ENCODE peak calls at places on chromosomes 4 and X, in eight cellular contexts. L is tibial nerve, U is cardiac fibroblast, X is PC-3, H is HL-60, C is A549, T is BJ, B is fibroblast of lung. K is an unnamed sample.

GRCh38 chr4:39823193-39823592 is 125.3 kb downstream of the UBE2K start:
- DNase-seq in C (no peak), U (peak), X (no peak), B (peak), H (peak), L (peak), T (peak), K (no peak)

GRCh38 chr4:173518419-173519102 is 11.5 kb downstream of the HAND2 start:
- DNase-seq in T (no peak), H (no peak), U (peak), L (no peak), X (no peak), B (no peak), C (no peak), K (no peak)

GRCh38 chrX:49155243-49155899 is 7.2 kb upstream of the MAGIX start:
- DNase-seq in C (peak), X (peak), U (peak), B (peak), H (no peak), L (no peak), T (no peak), K (peak)

GRCh38 chr4:87524456-87524855 is 4.7 kb downstream of the SPARCL1 start:
- DNase-seq in B (peak), L (no peak), C (no peak), H (no peak), T (no peak), U (no peak), X (no peak), K (no peak)

GRCh38 chr4:17068885-17069284 is 170.4 kb upstream of the LDB2 start:
- DNase-seq in U (no peak), L (no peak), H (no peak), X (no peak), C (no peak), T (peak), B (no peak), K (no peak)

GRCh38 chr4:165518658-165519057 is 139.8 kb downstream of the CPE start:
- DNase-seq in H (no peak), X (no peak), U (no peak), B (no peak), L (no peak), C (no peak), T (no peak), K (no peak)

GRCh38 chr4:16752150-16752549 is 146.3 kb downstream of the LDB2 start:
- DNase-seq in B (no peak), C (no peak), T (no peak), U (peak), L (no peak), X (peak), H (no peak), K (no peak)

GRCh38 chr4:88697113-88697512 is 516 bp downstream of the NAP1L5 start:
- DNase-seq in T (no peak), B (peak), X (no peak), C (no peak), U (peak), L (peak), H (no peak), K (no peak)

GRCh38 chrX:106954041-106954440 is 33.8 kb downstream of the CLDN2 start:
- DNase-seq in T (no peak), X (no peak), L (no peak), C (no peak), U (no peak), H (no peak), B (no peak), K (no peak)

GRCh38 chr4:105474110-105474518 is 252 bp upstream of the PPA2 start:
- DNase-seq in H (no peak), B (peak), C (no peak), L (peak), U (peak), X (no peak), T (no peak), K (peak)

GRCh38 chrX:145405012-145405411 is 157.7 kb downstream of the SPANXN1 start:
- DNase-seq in C (peak), B (peak), H (no peak), T (no peak), X (peak), U (peak), L (peak), K (no peak)

GRCh38 chr4:123832173-123833026 is 435.8 kb downstream of the SPRY1 start:
- DNase-seq in C (no peak), L (peak), T (peak), B (peak), H (no peak), X (peak), U (peak), K (peak)

GRCh38 chr4:89957527-89957926 is 62.9 kb downstream of the MMRN1 start:
- DNase-seq in H (no peak), L (no peak), C (no peak), T (no peak), X (no peak), U (no peak), B (no peak), K (no peak)

GRCh38 chr4:185936650-185937376 is 124.8 kb upstream of the SORBS2 start:
- DNase-seq in L (no peak), X (no peak), B (no peak), C (no peak), H (no peak), T (no peak), U (no peak), K (no peak)

GRCh38 chr4:30535255-30535654 is 184.9 kb upstream of the PCDH7 start:
- DNase-seq in X (no peak), C (no peak), T (no peak), L (no peak), B (peak), H (no peak), U (no peak), K (no peak)

GRCh38 chr4:83320548-83320947 is 14.1 kb downstream of the HPSE start:
- DNase-seq in U (peak), T (peak), B (peak), H (peak), C (no peak), X (peak), L (peak), K (no peak)

GRCh38 chr4:177235026-177235425 is 74.6 kb upstream of the NEIL3 start:
- DNase-seq in B (peak), T (peak), U (peak), H (no peak), C (no peak), L (no peak), X (no peak), K (no peak)

GRCh38 chr4:77163636-77164035 is 6.6 kb downstream of the CCNG2 start:
- DNase-seq in U (no peak), T (no peak), C (no peak), H (no peak), X (no peak), B (peak), L (no peak), K (no peak)

GRCh38 chr4:52868138-52868537 is 6.0 kb downstream of the RASL11B start:
- DNase-seq in B (no peak), H (no peak), C (no peak), L (no peak), U (no peak), T (no peak), X (no peak), K (no peak)

GRCh38 chrX:6226053-6226645 is 2.5 kb downstream of the NLGN4X start:
- DNase-seq in H (no peak), B (peak), L (no peak), X (no peak), T (no peak), C (no peak), U (no peak), K (no peak)

GRCh38 chr4:115664285-115664684 is 550.9 kb upstream of the NDST4 start:
- DNase-seq in U (no peak), T (no peak), H (no peak), B (no peak), C (no peak), X (no peak), L (no peak), K (no peak)

GRCh38 chrX:41922125-41922521 is 1.2 kb downstream of the CASK start:
- DNase-seq in L (peak), X (peak), U (peak), H (no peak), B (peak), C (no peak), T (no peak), K (no peak)

GRCh38 chr4:89256203-89256800 is 51.3 kb downstream of the GPRIN3 start:
- DNase-seq in B (no peak), T (no peak), U (no peak), X (no peak), L (no peak), C (no peak), H (no peak), K (no peak)

GRCh38 chr4:15451866-15452765 is 17.6 kb upstream of the CC2D2A start:
- DNase-seq in T (peak), L (peak), B (peak), C (peak), X (peak), H (no peak), U (peak), K (peak)

GRCh38 chr4:100372432-100372831 is 145.4 kb downstream of the EMCN start:
- DNase-seq in L (no peak), B (no peak), U (peak), C (peak), H (no peak), T (no peak), X (peak), K (no peak)
- TF ChIP-seq CTCF in L (no peak), B (peak), U (peak), C (no peak), H (peak), T (peak), X (peak), K (peak)

GRCh38 chrX:152640039-152640818 is 2.5 kb downstream of the GABRQ start:
- DNase-seq in X (peak), L (no peak), U (peak), T (no peak), B (peak), C (no peak), H (no peak), K (no peak)
- H3K4me3 ChIP-seq in X (no peak), L (no peak), U (no peak), T (no peak), B (no peak), C (no peak), H (no peak), K (no peak)

DNA sequence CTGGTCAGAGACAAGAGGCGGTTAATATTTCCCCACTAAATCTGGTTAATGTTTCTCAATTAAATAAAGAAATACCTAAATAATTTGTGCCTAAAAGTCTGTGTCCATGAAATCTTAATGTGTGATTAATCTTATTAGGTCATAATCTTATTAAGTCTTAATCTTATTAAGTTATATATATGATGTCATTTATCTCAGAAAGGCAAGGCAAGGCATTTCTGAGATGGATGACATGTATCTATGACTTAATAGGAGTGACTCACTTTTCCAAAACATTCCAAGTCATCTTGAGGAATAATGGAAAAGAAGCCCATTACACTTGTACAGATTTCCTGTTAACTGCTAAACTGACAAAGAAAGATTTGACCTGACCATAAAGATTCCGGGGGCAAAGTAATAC is 74.7 kb downstream of the TRAM1L1 start:
- DNase-seq in U (no peak), B (peak), C (no peak), X (no peak), T (no peak), H (no peak), L (no peak), K (no peak)
- TF ChIP-seq CTCF in U (no peak), B (no peak), C (no peak), X (no peak), T (no peak), H (no peak), L (no peak), K (no peak)

DNA sequence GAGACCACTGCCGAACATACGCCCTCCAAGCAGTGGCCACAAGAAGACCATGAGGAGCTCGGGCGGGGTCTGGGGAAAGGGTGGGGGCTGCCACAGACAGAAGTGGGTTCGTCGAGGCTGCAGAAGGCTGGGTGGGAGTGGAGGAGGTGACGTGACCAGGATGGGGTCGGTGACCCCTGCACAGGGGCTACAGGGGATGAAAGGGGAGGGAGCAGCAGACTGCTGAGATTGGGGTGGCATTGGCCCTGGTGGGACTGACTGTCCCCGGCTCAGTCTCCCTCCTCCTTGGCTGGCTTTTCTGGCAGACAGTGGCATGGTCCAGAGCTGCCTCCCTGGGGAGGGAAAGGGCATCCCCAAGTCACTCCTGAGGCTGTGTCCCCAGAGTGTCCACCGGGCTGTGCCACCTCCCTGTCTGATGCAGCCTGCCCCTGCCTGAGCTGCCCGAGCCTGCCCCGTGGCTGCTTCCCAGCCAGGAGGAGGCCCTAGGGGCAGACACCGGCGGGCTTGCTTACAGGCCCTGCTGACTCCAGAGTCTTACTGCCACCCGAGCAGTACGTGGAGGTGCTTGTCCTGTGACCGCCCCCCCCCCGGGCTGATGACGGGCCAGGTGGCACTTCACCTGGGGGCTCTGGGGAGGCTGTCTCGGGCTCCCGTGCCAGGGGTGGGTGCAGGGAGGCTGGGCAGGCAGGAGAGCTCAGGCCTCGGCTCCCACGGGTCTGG is 7.2 kb downstream of the SH3BP2 start:
- DNase-seq in C (no peak), B (no peak), X (no peak), U (no peak), T (no peak), L (no peak), H (peak), K (no peak)
- H3K4me3 ChIP-seq in C (no peak), B (no peak), X (no peak), U (peak), T (no peak), L (peak), H (peak), K (no peak)

GRCh38 chr4:3044812-3045499 is 29.4 kb downstream of the HTT-AS start:
- DNase-seq in H (no peak), U (no peak), B (no peak), L (no peak), T (no peak), C (no peak), X (no peak), K (no peak)
- TF ChIP-seq CTCF in H (no peak), U (no peak), B (no peak), L (no peak), T (no peak), C (no peak), X (no peak), K (no peak)

DNA sequence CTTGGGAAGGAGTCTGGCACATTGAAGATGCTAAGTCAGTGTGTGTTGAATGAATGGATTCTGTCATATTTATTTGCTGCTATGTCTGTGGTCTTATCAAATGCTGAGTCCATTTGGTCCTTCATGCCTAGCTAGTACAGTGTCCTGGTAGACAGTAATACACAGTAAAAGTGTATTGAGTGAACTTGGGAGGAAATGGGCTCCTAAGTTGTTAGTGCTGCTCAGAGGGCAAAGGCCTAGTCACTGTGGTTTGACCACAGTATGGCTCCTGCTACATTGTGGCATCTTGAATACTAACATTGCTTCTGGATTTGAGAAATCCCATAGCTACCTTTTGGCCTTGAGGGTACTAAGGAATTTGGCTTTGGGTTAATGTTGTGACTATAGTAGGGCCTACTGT is 33.9 kb downstream of the MTM1 start:
- DNase-seq in C (no peak), H (no peak), B (no peak), X (no peak), U (no peak), T (no peak), L (no peak), K (no peak)
- H3K4me3 ChIP-seq in C (no peak), H (no peak), B (no peak), X (no peak), U (no peak), T (no peak), L (no peak), K (no peak)

GRCh38 chrX:11108253-11108941 is 2.7 kb upstream of the HCCS start:
- DNase-seq in L (no peak), C (no peak), H (no peak), X (no peak), B (no peak), T (no peak), U (no peak), K (no peak)

GRCh38 chrX:11103006-11103405 is 8.1 kb upstream of the HCCS start:
- DNase-seq in L (no peak), H (no peak), X (no peak), U (no peak), T (no peak), B (no peak), C (no peak), K (no peak)

GRCh38 chrX:11100281-11101035 is 10.7 kb upstream of the HCCS start:
- DNase-seq in U (peak), B (peak), X (peak), L (peak), C (peak), T (peak), H (no peak), K (peak)

GRCh38 chrX:11103751-11104150 is 7.4 kb upstream of the HCCS start:
- DNase-seq in H (no peak), U (no peak), X (no peak), L (no peak), B (no peak), T (no peak), C (no peak), K (no peak)

GRCh38 chrX:11105080-11105479 is 6.1 kb upstream of the HCCS start:
- DNase-seq in H (no peak), X (peak), U (peak), L (no peak), T (no peak), B (peak), C (peak), K (no peak)
- TF ChIP-seq CTCF in H (no peak), X (no peak), U (no peak), L (no peak), T (no peak), B (no peak), C (no peak), K (no peak)

GRCh38 chrX:139596068-139596467 is 65.5 kb downstream of the F9 start:
- DNase-seq in H (no peak), T (no peak), U (no peak), L (no peak), X (no peak), C (peak), B (no peak), K (no peak)
- H3K4me3 ChIP-seq in H (no peak), T (no peak), U (no peak), L (no peak), X (no peak), C (no peak), B (no peak), K (no peak)

DNA sequence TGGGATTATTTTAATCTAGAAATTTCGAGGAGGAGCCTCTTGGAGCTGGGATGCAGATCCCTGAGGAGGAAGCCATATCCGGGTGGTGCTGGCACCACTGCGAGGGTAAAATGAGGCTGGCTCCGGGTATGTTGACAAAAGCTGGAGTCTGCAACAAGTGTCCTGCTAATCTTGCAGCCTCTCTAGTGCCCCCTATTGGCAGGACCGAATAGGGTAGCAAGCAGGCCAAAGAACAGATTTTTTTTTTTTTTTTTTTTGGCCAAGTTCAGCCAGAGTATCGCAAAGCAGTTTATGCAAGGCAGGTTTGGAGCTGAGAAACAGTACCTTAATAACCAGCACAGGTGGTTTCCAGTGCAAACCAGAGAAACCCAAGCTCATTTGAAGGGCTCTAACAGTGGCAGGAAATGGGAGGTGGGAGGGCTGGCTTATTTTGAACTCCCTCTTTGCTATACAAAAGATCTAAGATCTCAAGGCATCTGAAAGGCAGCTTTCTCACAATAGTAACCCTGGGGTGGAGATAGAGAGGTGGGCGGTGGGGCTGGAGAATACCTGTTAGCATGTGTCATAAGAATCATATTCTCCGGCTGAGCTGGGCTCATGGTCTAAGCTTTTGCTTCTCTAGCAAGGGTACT is 38.2 kb upstream of the OCIAD2 start:
- DNase-seq in B (no peak), L (no peak), U (no peak), H (no peak), C (peak), X (peak), T (no peak), K (no peak)
- TF ChIP-seq CTCF in B (peak), L (no peak), U (peak), H (no peak), C (peak), X (peak), T (peak), K (peak)

K was measured in astrocyte of the cerebellum.